ENCODE peak calls at places on chromosomes 12 and 14, in four cellular contexts. S, X, M and E are unnamed samples.

GRCh38 chr14:100536721-100537700 is 50.2 kb downstream of the BEGAIN start:
- DNase-seq in M (peak), X (no peak), S (peak), E (peak)

GRCh38 chr12:97276198-97276580 is 186.4 kb upstream of the RMST start:
- DNase-seq in S (no peak), M (no peak), X (peak), E (no peak)

GRCh38 chr12:68622250-68622649 is 11.6 kb downstream of the RAP1B start:
- DNase-seq in S (no peak), M (no peak), X (no peak), E (no peak)

GRCh38 chr14:23398348-23398747 is 9.7 kb downstream of the MYH6 start:
- DNase-seq in M (no peak), S (no peak), X (no peak), E (no peak)

GRCh38 chr12:132227156-132227555 is 82.9 kb downstream of the NOC4L start:
- DNase-seq in M (no peak), S (no peak), X (no peak), E (no peak)

GRCh38 chr12:65649126-65649525 is 175.2 kb upstream of the HMGA2 start:
- DNase-seq in S (peak), X (no peak), M (no peak), E (no peak)

GRCh38 chr12:65810036-65810435 is 14.2 kb upstream of the HMGA2 start:
- DNase-seq in S (no peak), X (no peak), M (no peak), E (no peak)

GRCh38 chr12:32208355-32208754 is 101.7 kb downstream of the BICD1 start:
- DNase-seq in S (no peak), X (no peak), M (no peak), E (no peak)

GRCh38 chr12:78732481-78732880 is 132.1 kb upstream of the SYT1 start:
- DNase-seq in X (no peak), S (no peak), M (no peak), E (no peak)

GRCh38 chr12:98594050-98594853 is 766 bp downstream of the SLC25A3 start:
- DNase-seq in M (peak), X (peak), S (no peak), E (peak)

GRCh38 chr14:89674906-89675305 is 257.9 kb upstream of the FOXN3 start:
- DNase-seq in S (no peak), M (no peak), X (no peak), E (no peak)

GRCh38 chr14:55416866-55417265 is 5.2 kb upstream of the ATG14 start:
- DNase-seq in S (no peak), X (peak), M (no peak), E (no peak)

GRCh38 chr14:60648169-60648933 is 926 bp downstream of the SIX1 start:
- DNase-seq in X (peak), S (no peak), M (no peak), E (no peak)

GRCh38 chr12:89731064-89731463 is 22.4 kb upstream of the ATP2B1 start:
- DNase-seq in M (no peak), X (no peak), S (no peak), E (no peak)

GRCh38 chr12:51441583-51441982 is 17.0 kb downstream of the SLC4A8 start:
- DNase-seq in X (no peak), S (no peak), M (no peak), E (no peak)

GRCh38 chr14:22979748-22980392 is 2.5 kb downstream of the AJUBA start:
- DNase-seq in X (no peak), M (no peak), S (no peak), E (no peak)

GRCh38 chr12:28088566-28089277 is 101.5 kb upstream of the CCDC91 start:
- DNase-seq in M (no peak), S (no peak), X (no peak), E (no peak)

GRCh38 chr12:62928632-62929031 is 6.3 kb downstream of the PPM1H start:
- DNase-seq in M (no peak), S (no peak), X (peak), E (no peak)

GRCh38 chr14:40697221-40697620 is 909.5 kb upstream of the LRFN5 start:
- DNase-seq in S (no peak), M (no peak), X (no peak), E (no peak)

GRCh38 chr14:52063107-52063506 is 5.8 kb downstream of the NID2 start:
- DNase-seq in M (no peak), S (no peak), X (peak), E (no peak)

GRCh38 chr12:123269980-123270379 is 1.7 kb downstream of the CDK2AP1 start:
- DNase-seq in S (no peak), X (peak), M (no peak), E (no peak)

GRCh38 chr12:5440973-5441372 is 9.1 kb downstream of the NTF3 start:
- DNase-seq in S (no peak), M (no peak), X (no peak), E (no peak)

GRCh38 chr12:53060064-53060720 is 10.3 kb downstream of the TNS2 start:
- DNase-seq in X (no peak), M (no peak), S (peak), E (no peak)

GRCh38 chr14:69571449-69571878 is 3.2 kb downstream of the CCDC177 start:
- DNase-seq in X (no peak), S (no peak), M (no peak), E (no peak)

GRCh38 chr14:69313176-69313575 is 53.2 kb downstream of the GALNT16 start:
- DNase-seq in M (peak), X (no peak), S (no peak), E (no peak)

GRCh38 chr12:51889216-51890134 is 1.6 kb downstream of the ANKRD33 start:
- DNase-seq in S (no peak), M (no peak), X (peak), E (no peak)

GRCh38 chr12:56768424-56768823 is 5.3 kb downstream of the HSD17B6 start:
- DNase-seq in X (no peak), M (no peak), S (no peak), E (no peak)

GRCh38 chr12:45191239-45191638 is 24.7 kb upstream of the ANO6 start:
- DNase-seq in X (no peak), S (no peak), M (no peak), E (no peak)

GRCh38 chr12:49345048-49345839 is 1.4 kb upstream of the DNAJC22 start:
- DNase-seq in M (no peak), X (peak), S (no peak), E (peak)

GRCh38 chr12:69908208-69908607 is 83.2 kb downstream of the MYRFL start:
- DNase-seq in X (no peak), M (no peak), S (no peak), E (no peak)

GRCh38 chr14:41830679-41831078 is 224.0 kb downstream of the LRFN5 start:
- DNase-seq in M (no peak), S (no peak), X (peak), E (no peak)

GRCh38 chr12:51755251-51755650 is 93.3 kb downstream of the FIGNL2 start:
- DNase-seq in X (no peak), M (no peak), S (no peak), E (no peak)

GRCh38 chr12:4151362-4152121 is 122.0 kb upstream of the CCND2 start:
- DNase-seq in S (no peak), M (no peak), X (no peak), E (no peak)

GRCh38 chr12:47268501-47269459 is 189.0 kb upstream of the AMIGO2 start:
- DNase-seq in X (no peak), S (no peak), M (no peak), E (no peak)

DNA sequence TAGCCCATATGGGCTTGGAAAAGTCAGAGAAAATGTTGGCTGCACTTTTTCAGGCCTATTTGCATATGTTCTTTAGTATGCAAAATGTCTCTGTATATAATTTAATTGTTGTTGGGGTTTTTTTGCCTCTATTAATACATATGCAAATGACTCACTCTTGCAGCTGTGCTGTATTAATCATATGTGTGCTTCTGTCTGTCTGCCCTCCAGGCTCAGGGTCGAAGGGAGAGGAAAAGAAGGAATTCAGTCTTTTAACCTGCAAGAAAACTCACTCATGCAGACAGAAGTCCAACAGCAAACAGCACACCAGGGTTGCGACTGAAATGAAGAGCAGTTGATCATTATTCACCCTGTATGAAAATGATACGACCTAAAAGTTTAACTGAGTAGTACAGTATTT is 317.5 kb downstream of the SOX5 start:
- DNase-seq in S (no peak), M (no peak), X (no peak), E (no peak)
- H3K4me3 ChIP-seq in S (no peak), M (no peak), X (no peak), E (no peak)

GRCh38 chr12:12779529-12779928 is 5.9 kb upstream of the APOLD1 start:
- DNase-seq in S (no peak), X (no peak), M (no peak), E (no peak)
- TF ChIP-seq POLR2AphosphoS5 in S (no peak), X (no peak), M (no peak), E (peak)

GRCh38 chr12:7711133-7711532 is at the start of gene DPPA3:
- DNase-seq in M (no peak), X (no peak), S (no peak), E (no peak)
- H3K4me3 ChIP-seq in M (no peak), X (no peak), S (no peak), E (no peak)

GRCh38 chr14:103540816-103541493 is 12.0 kb downstream of the TRMT61A start:
- DNase-seq in S (peak), X (no peak), M (no peak), E (no peak)

GRCh38 chr14:103542545-103543088 is 13.6 kb downstream of the TRMT61A start:
- DNase-seq in S (no peak), M (peak), X (peak), E (peak)

GRCh38 chr14:103541494-103541943 is 12.5 kb downstream of the TRMT61A start:
- DNase-seq in X (no peak), M (no peak), S (no peak), E (no peak)

GRCh38 chr14:103543140-103543539 is 14.1 kb downstream of the TRMT61A start:
- DNase-seq in S (no peak), X (no peak), M (peak), E (no peak)

DNA sequence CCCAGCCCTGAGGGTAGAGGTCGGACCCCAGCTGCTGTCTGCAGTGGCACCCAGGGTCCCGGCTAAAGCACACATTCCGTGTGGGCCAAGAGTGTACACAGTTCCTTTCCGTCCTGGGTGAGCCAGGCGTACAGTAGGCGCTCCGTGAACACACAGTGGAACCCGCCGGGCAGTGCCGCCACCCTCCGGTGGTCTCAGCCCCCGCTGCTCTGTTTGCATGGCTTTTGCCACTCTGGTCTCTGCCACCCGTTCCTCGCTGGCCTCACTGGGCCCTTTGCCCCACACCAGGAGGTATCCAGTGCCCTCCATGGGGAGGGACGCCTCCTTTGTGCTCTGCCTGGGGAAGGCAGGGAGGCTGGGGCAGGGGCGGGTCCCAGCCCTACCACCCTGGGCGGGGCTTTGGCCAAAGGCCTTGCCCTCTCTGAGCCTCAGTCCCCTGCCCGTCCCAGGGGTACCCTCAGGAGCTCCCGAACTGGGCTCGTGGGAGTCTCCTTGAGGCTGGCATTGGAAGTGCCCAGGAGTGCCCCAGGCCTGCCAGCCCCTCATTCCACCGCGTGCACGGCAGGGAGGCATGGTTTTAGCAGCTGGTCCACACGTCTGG is 13.0 kb downstream of the TRMT61A start:
- DNase-seq in S (no peak), X (no peak), M (no peak), E (no peak)
- TF ChIP-seq POLR2AphosphoS5 in S (no peak), X (no peak), M (no peak), E (no peak)

GRCh38 chr12:93186131-93186530 is 191.6 kb upstream of the NUDT4 start:
- DNase-seq in M (no peak), S (no peak), X (no peak), E (no peak)

GRCh38 chr12:93183940-93184663 is 193.6 kb upstream of the NUDT4 start:
- DNase-seq in M (no peak), S (no peak), X (no peak), E (no peak)

GRCh38 chr12:93184664-93185368 is 192.9 kb upstream of the NUDT4 start:
- DNase-seq in M (no peak), X (no peak), S (no peak), E (no peak)

GRCh38 chr12:93186621-93187020 is 191.1 kb upstream of the NUDT4 start:
- DNase-seq in X (no peak), M (no peak), S (no peak), E (no peak)

GRCh38 chr12:93185369-93185741 is 192.4 kb upstream of the NUDT4 start:
- DNase-seq in M (no peak), X (no peak), S (no peak), E (no peak)
- H3K4me3 ChIP-seq in M (no peak), X (no peak), S (no peak), E (no peak)

GRCh38 chr12:110179291-110179690 is 55.1 kb downstream of the IFT81 start:
- DNase-seq in X (no peak), M (no peak), S (no peak), E (no peak)
- TF ChIP-seq POLR2AphosphoS5 in X (no peak), M (no peak), S (no peak), E (no peak)

DNA sequence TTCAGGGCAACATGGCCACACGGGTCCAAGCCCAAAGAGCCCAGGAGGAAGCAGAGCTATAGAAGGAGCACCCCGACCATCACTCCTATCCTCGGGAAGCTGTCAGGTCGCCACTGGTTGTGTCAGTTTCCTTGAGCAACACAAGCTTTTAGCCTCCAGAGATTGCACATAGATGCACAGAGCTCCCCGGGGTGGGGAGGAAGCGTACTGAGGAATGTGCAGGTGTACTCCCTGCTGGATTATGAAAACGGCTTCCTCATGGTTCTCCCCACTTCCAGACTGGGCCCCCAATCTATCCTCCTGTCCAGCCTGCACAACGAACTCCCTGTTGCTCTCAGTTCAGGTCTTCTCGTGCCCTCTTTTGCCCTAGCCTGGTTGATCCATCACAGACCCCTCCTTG is 30.3 kb upstream of the IRF2BPL start:
- DNase-seq in S (no peak), X (no peak), M (no peak), E (no peak)
- H3K4me3 ChIP-seq in S (no peak), X (no peak), M (no peak), E (no peak)

GRCh38 chr12:100851637-100852036 is 57.1 kb downstream of the ANO4 start:
- DNase-seq in X (peak), S (no peak), M (no peak), E (no peak)
- TF ChIP-seq POLR2AphosphoS5 in X (no peak), S (no peak), M (no peak), E (no peak)

DNA sequence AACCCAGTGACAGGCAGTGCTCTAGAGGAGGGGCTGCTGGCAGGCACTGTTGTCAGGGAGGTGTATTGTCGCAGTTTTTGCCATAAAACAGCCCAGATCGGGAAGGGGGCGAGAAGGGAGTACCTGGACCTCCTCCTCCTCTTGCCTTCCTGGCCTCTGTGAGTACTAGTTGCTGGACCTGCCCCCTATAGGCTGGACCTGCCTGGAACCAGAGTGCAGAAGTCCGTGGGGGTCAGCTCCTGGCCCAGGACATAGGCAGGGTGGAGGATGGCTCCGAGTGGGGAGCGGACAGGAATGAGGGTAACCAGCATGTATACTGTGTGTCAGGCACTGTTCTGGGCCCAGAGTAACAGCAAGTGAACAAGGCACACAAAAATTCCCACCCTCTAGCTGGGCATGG is 116.3 kb downstream of the PTPN11 start:
- DNase-seq in X (no peak), M (no peak), S (no peak), E (no peak)
- H3K4me3 ChIP-seq in X (no peak), M (no peak), S (no peak), E (no peak)

GRCh38 chr14:105069554-105069886 is 4.3 kb upstream of the GPR132 start:
- DNase-seq in M (no peak), X (no peak), S (no peak), E (no peak)
- TF ChIP-seq POLR2AphosphoS5 in M (no peak), X (no peak), S (no peak), E (no peak)